ENCODE peak calls at places on chromosomes 6 and 20, in four cellular contexts. One of them, this sample, is unnamed.

GRCh38 chr6:124056884-124057283 is 253.2 kb downstream of the NKAIN2 start:
- DNase-seq in neural progenitor cell: no peak
- DNase-seq in tibial artery: no peak
- DNase-seq in neuronal stem cell: no peak
- DNase-seq in this sample: peak; percentile 11

GRCh38 chr20:33694666-33695065 is 8.5 kb upstream of the E2F1 start:
- DNase-seq in neuronal stem cell: no peak
- DNase-seq in tibial artery: no peak
- DNase-seq in neural progenitor cell: no peak
- DNase-seq in this sample: no peak

GRCh38 chr6:157381631-157382621 is 936 bp downstream of the ZDHHC14 start:
- DNase-seq in tibial artery: peak; percentile 77
- DNase-seq in neural progenitor cell: peak; percentile 61
- DNase-seq in neuronal stem cell: no peak
- DNase-seq in this sample: peak; percentile 59

GRCh38 chr6:25278557-25278913 is 639 bp upstream of the CARMIL1 start:
- DNase-seq in neuronal stem cell: no peak
- DNase-seq in tibial artery: no peak
- DNase-seq in neural progenitor cell: peak; percentile 62
- DNase-seq in this sample: no peak

GRCh38 chr6:119324718-119325117 is 24.8 kb downstream of the MAN1A1 start:
- DNase-seq in neural progenitor cell: no peak
- DNase-seq in neuronal stem cell: no peak
- DNase-seq in tibial artery: no peak
- DNase-seq in this sample: no peak

GRCh38 chr6:2939315-2940009 is 31.9 kb downstream of the SERPINB6 start:
- DNase-seq in neuronal stem cell: no peak
- DNase-seq in neural progenitor cell: no peak
- DNase-seq in tibial artery: no peak
- DNase-seq in this sample: no peak

GRCh38 chr6:156021746-156022396 is 566.2 kb upstream of the NOX3 start:
- DNase-seq in neuronal stem cell: no peak
- DNase-seq in tibial artery: no peak
- DNase-seq in neural progenitor cell: no peak
- DNase-seq in this sample: no peak

GRCh38 chr6:42618105-42618504 is 54.3 kb downstream of the UBR2 start:
- DNase-seq in tibial artery: no peak
- DNase-seq in neural progenitor cell: no peak
- DNase-seq in neuronal stem cell: no peak
- DNase-seq in this sample: no peak

GRCh38 chr6:140537211-140537610 is 1162.8 kb upstream of the CITED2 start:
- DNase-seq in neuronal stem cell: no peak
- DNase-seq in neural progenitor cell: no peak
- DNase-seq in tibial artery: no peak
- DNase-seq in this sample: no peak

GRCh38 chr20:41178904-41179432 is 41.6 kb downstream of the PLCG1 start:
- DNase-seq in neural progenitor cell: peak; percentile 23
- DNase-seq in tibial artery: peak; percentile 65
- DNase-seq in neuronal stem cell: no peak
- DNase-seq in this sample: peak; percentile 38

GRCh38 chr20:13665709-13666108 is 27.0 kb upstream of the TASP1 start:
- DNase-seq in tibial artery: no peak
- DNase-seq in neural progenitor cell: no peak
- DNase-seq in neuronal stem cell: no peak
- DNase-seq in this sample: no peak

GRCh38 chr6:133964052-133964451 is 11.0 kb downstream of the TBPL1 start:
- DNase-seq in neural progenitor cell: no peak
- DNase-seq in neuronal stem cell: no peak
- DNase-seq in tibial artery: no peak
- DNase-seq in this sample: no peak

GRCh38 chr6:149725785-149726184 is 7.9 kb upstream of the LATS1 start:
- DNase-seq in neural progenitor cell: no peak
- DNase-seq in tibial artery: no peak
- DNase-seq in neuronal stem cell: no peak
- DNase-seq in this sample: no peak

GRCh38 chr6:46412662-46413061 is 78.6 kb downstream of the RCAN2 start:
- DNase-seq in tibial artery: no peak
- DNase-seq in neural progenitor cell: peak; percentile 4
- DNase-seq in neuronal stem cell: no peak
- DNase-seq in this sample: no peak

GRCh38 chr6:160063771-160064413 is 57.7 kb upstream of the SLC22A1 start:
- DNase-seq in tibial artery: no peak
- DNase-seq in neuronal stem cell: no peak
- DNase-seq in neural progenitor cell: no peak
- DNase-seq in this sample: no peak

GRCh38 chr6:151649835-151650234 is 156.0 kb downstream of the CCDC170 start:
- DNase-seq in neural progenitor cell: no peak
- DNase-seq in neuronal stem cell: no peak
- DNase-seq in tibial artery: no peak
- DNase-seq in this sample: no peak